ENCODE peak calls at places on chromosome 21, in five cellular contexts. N, U, G, P and J are unnamed samples.

GRCh38 chr21:26437326-26438009 is 135.6 kb downstream of the CYYR1 start:
- DNase-seq in N (no peak), U (no peak), G (no peak), P (no peak), J (no peak)

GRCh38 chr21:43646550-43647260 is 12.6 kb downstream of the HSF2BP start:
- DNase-seq in N (peak), U (peak), G (peak), P (peak), J (peak)

GRCh38 chr21:34017127-34017961 is 56.0 kb upstream of the MRPS6 start:
- DNase-seq in N (no peak), U (no peak), G (no peak), P (no peak), J (no peak)

GRCh38 chr21:46675595-46676280 is 40.3 kb downstream of the PRMT2 start:
- DNase-seq in N (no peak), U (no peak), G (no peak), P (no peak), J (no peak)

GRCh38 chr21:14843991-14844390 is 220.8 kb downstream of the NRIP1 start:
- DNase-seq in N (no peak), U (no peak), G (no peak), P (no peak), J (no peak)

GRCh38 chr21:21286170-21286798 is 288.1 kb downstream of the NCAM2 start:
- DNase-seq in N (no peak), U (no peak), G (no peak), P (no peak), J (no peak)

GRCh38 chr21:46295996-46296752 is 10.0 kb downstream of the YBEY start:
- DNase-seq in N (peak), U (no peak), G (no peak), P (peak), J (no peak)

GRCh38 chr21:38994014-38994413 is 188.3 kb downstream of the ETS2 start:
- DNase-seq in N (no peak), U (no peak), G (no peak), P (no peak), J (no peak)

GRCh38 chr21:23968008-23968407 is 1639.3 kb downstream of the MRPL39 start:
- DNase-seq in N (no peak), U (no peak), G (no peak), P (peak), J (no peak)

GRCh38 chr21:41509733-41510132 is 1.8 kb upstream of the TMPRSS2 start:
- DNase-seq in N (no peak), U (no peak), G (no peak), P (no peak), J (no peak)

GRCh38 chr21:43824250-43824882 is 35.0 kb downstream of the RRP1 start:
- DNase-seq in N (no peak), U (no peak), G (no peak), P (no peak), J (no peak)

GRCh38 chr21:30216041-30216723 is at the start of gene CLDN8:
- DNase-seq in N (no peak), U (no peak), G (no peak), P (no peak), J (no peak)

GRCh38 chr21:34279285-34279684 is 84.5 kb upstream of the KCNE2 start:
- DNase-seq in N (no peak), U (no peak), G (no peak), P (no peak), J (no peak)

GRCh38 chr21:44263221-44263671 is 1.5 kb upstream of the DNMT3L start:
- DNase-seq in N (no peak), U (no peak), G (no peak), P (no peak), J (no peak)

GRCh38 chr21:31781737-31782136 is 49.8 kb upstream of the SCAF4 start:
- DNase-seq in N (no peak), U (no peak), G (no peak), P (peak), J (no peak)

GRCh38 chr21:45482899-45483821 is 59.1 kb downstream of the SLC19A1 start:
- DNase-seq in N (no peak), U (no peak), G (no peak), P (no peak), J (no peak)

GRCh38 chr21:45187646-45188045 is 100.0 kb downstream of the POFUT2 start:
- DNase-seq in N (no peak), U (no peak), G (no peak), P (no peak), J (no peak)

GRCh38 chr21:45617021-45617930 is 26.2 kb upstream of the PCBP3 start:
- DNase-seq in N (peak), U (no peak), G (no peak), P (no peak), J (no peak)

GRCh38 chr21:17818158-17819113 is 720 bp downstream of the C21orf91 start:
- DNase-seq in N (no peak), U (no peak), G (no peak), P (peak), J (peak)